ENCODE peak calls at places on chromosome 2, in six cellular contexts. H, E, P, J, D and T are unnamed samples.

GRCh38 chr2:40760071-40760666 is 308.3 kb upstream of the SLC8A1 start:
- DNase-seq in D (peak), E (no peak), J (peak), P (no peak), H (peak), T (no peak)

GRCh38 chr2:216633616-216634316 is 546 bp downstream of the IGFBP2 start:
- DNase-seq in J (peak), E (no peak), P (no peak), D (no peak), H (peak), T (no peak)

GRCh38 chr2:237618449-237618848 is 8.9 kb upstream of the LRRFIP1 start:
- DNase-seq in H (no peak), D (peak), P (no peak), J (no peak), E (no peak), T (no peak)

GRCh38 chr2:12005886-12006681 is 259.7 kb downstream of the LPIN1 start:
- DNase-seq in D (no peak), P (no peak), J (peak), H (no peak), E (no peak), T (no peak)

GRCh38 chr2:173590278-173590811 is 235.7 kb downstream of the CDCA7 start:
- DNase-seq in H (peak), E (peak), P (no peak), J (peak), D (peak), T (peak)

GRCh38 chr2:55899881-55900280 is 23.7 kb downstream of the EFEMP1 start:
- DNase-seq in P (no peak), D (peak), H (no peak), E (no peak), J (no peak), T (no peak)

GRCh38 chr2:70078384-70078783 is 8.9 kb upstream of the PCBP1 start:
- DNase-seq in H (no peak), D (no peak), E (no peak), P (no peak), J (no peak), T (no peak)

GRCh38 chr2:71905205-71905604 is 242.5 kb downstream of the CYP26B1 start:
- DNase-seq in P (no peak), H (no peak), D (no peak), J (no peak), E (no peak), T (no peak)

GRCh38 chr2:158999458-158999857 is 31.0 kb downstream of the TANC1 start:
- DNase-seq in E (no peak), H (no peak), D (peak), P (no peak), J (no peak), T (no peak)

GRCh38 chr2:55550368-55551102 is 31.0 kb downstream of the CFAP36 start:
- DNase-seq in J (no peak), E (no peak), D (peak), H (no peak), P (no peak), T (no peak)

GRCh38 chr2:26148501-26148900 is 24.4 kb upstream of the GAREM2 start:
- DNase-seq in P (no peak), H (no peak), D (peak), E (no peak), J (no peak), T (no peak)

GRCh38 chr2:168156661-168157060 is 90.7 kb downstream of the STK39 start:
- DNase-seq in P (no peak), E (no peak), D (peak), J (no peak), H (no peak), T (no peak)

GRCh38 chr2:100071350-100072043 is 70.9 kb downstream of the AFF3 start:
- DNase-seq in H (no peak), P (no peak), D (no peak), J (no peak), E (no peak), T (no peak)

GRCh38 chr2:18387479-18388206 is 172.8 kb downstream of the RDH14 start:
- DNase-seq in P (no peak), E (peak), J (peak), D (peak), H (peak), T (peak)

GRCh38 chr2:109452318-109453305 is 161.2 kb downstream of the SEPTIN10 start:
- DNase-seq in D (no peak), J (no peak), H (no peak), P (no peak), E (no peak), T (peak)

GRCh38 chr2:146994246-146994645 is 850.6 kb upstream of the ACVR2A start:
- DNase-seq in D (no peak), J (no peak), H (no peak), E (no peak), P (no peak), T (no peak)

GRCh38 chr2:64062840-64063239 is 43.6 kb upstream of the VPS54 start:
- DNase-seq in H (no peak), E (no peak), P (no peak), J (peak), D (peak), T (no peak)

GRCh38 chr2:236715511-236715961 is 145.9 kb downstream of the ACKR3 start:
- DNase-seq in D (no peak), J (no peak), E (peak), P (no peak), H (no peak), T (no peak)

GRCh38 chr2:235699576-235699975 is 205.7 kb downstream of the AGAP1 start:
- DNase-seq in P (no peak), J (no peak), H (no peak), D (no peak), E (no peak), T (no peak)

GRCh38 chr2:235577404-235578330 is 83.8 kb downstream of the AGAP1 start:
- DNase-seq in E (peak), D (peak), P (no peak), H (no peak), J (peak), T (no peak)

GRCh38 chr2:128342550-128342949 is 23.9 kb upstream of the HS6ST1 start:
- DNase-seq in E (no peak), H (no peak), D (no peak), P (no peak), J (no peak), T (no peak)

GRCh38 chr2:160522951-160523700 is 29.5 kb upstream of the RBMS1 start:
- DNase-seq in H (no peak), E (no peak), J (no peak), D (peak), P (no peak), T (no peak)

GRCh38 chr2:224584768-224585204 is 377 bp downstream of the CUL3 start:
- DNase-seq in E (peak), J (peak), D (no peak), P (peak), H (peak), T (peak)

GRCh38 chr2:68767031-68767961 is 32.7 kb downstream of the ARHGAP25 start:
- DNase-seq in J (no peak), D (no peak), E (no peak), H (no peak), P (no peak), T (peak)

GRCh38 chr2:183284606-183285005 is 160.4 kb downstream of the NUP35 start:
- DNase-seq in J (no peak), D (peak), H (no peak), E (no peak), P (no peak), T (no peak)

GRCh38 chr2:230654057-230654456 is 58.6 kb upstream of the CAB39 start:
- DNase-seq in H (no peak), D (no peak), P (no peak), E (no peak), J (no peak), T (no peak)

GRCh38 chr2:95348609-95349567 is 51.7 kb downstream of the KCNIP3 start:
- DNase-seq in P (no peak), H (no peak), D (peak), J (no peak), E (no peak), T (peak)

GRCh38 chr2:141946016-141946415 is 184.8 kb downstream of the LRP1B start:
- DNase-seq in H (no peak), P (no peak), E (no peak), J (no peak), D (no peak), T (no peak)

GRCh38 chr2:58899692-58900091 is 658.6 kb upstream of the FANCL start:
- DNase-seq in P (no peak), D (peak), J (no peak), H (no peak), E (no peak), T (no peak)

GRCh38 chr2:8285081-8285480 is 396.8 kb upstream of the ID2 start:
- DNase-seq in D (no peak), E (no peak), P (no peak), H (no peak), J (no peak), T (no peak)

GRCh38 chr2:8496079-8496478 is 185.8 kb upstream of the ID2 start:
- DNase-seq in D (no peak), J (no peak), P (no peak), E (no peak), H (no peak), T (no peak)

GRCh38 chr2:101989740-101990460 is 1.9 kb upstream of the IL1R2 start:
- DNase-seq in J (no peak), H (no peak), D (no peak), P (no peak), E (no peak), T (no peak)

GRCh38 chr2:101988541-101988940 is 3.2 kb upstream of the IL1R2 start:
- DNase-seq in E (no peak), J (no peak), H (no peak), D (no peak), P (no peak), T (no peak)

GRCh38 chr2:101993772-101994171 is 2.0 kb downstream of the IL1R2 start:
- DNase-seq in P (no peak), D (no peak), H (no peak), J (no peak), E (no peak), T (no peak)

GRCh38 chr2:101995019-101995418 is 3.3 kb downstream of the IL1R2 start:
- DNase-seq in P (no peak), H (no peak), E (no peak), D (no peak), J (no peak), T (no peak)

GRCh38 chr2:101991731-101992145 is at the start of gene IL1R2:
- DNase-seq in D (no peak), P (no peak), H (no peak), J (peak), E (peak), T (no peak)
- TF ChIP-seq POLR2A in D (no peak), P (no peak), H (no peak), J (peak), E (peak), T (no peak)

GRCh38 chr2:149579972-149580882 is 7.3 kb downstream of the MMADHC start:
- DNase-seq in J (no peak), H (no peak), P (no peak), D (peak), E (no peak), T (no peak)
- TF ChIP-seq POLR2A in J (no peak), H (no peak), P (no peak), D (no peak), E (no peak), T (no peak)

GRCh38 chr2:207630491-207630890 is 5.3 kb upstream of the METTL21A start:
- DNase-seq in P (no peak), E (no peak), H (no peak), J (no peak), D (no peak), T (no peak)

GRCh38 chr2:207621640-207622039 is 3.6 kb downstream of the METTL21A start:
- DNase-seq in P (no peak), H (no peak), D (no peak), J (no peak), E (no peak), T (no peak)

GRCh38 chr2:207624170-207625013 is 802 bp downstream of the METTL21A start:
- DNase-seq in D (peak), J (peak), P (peak), E (peak), H (peak), T (peak)

GRCh38 chr2:207629553-207629952 is 4.4 kb upstream of the METTL21A start:
- DNase-seq in E (no peak), H (no peak), J (no peak), D (no peak), P (no peak), T (no peak)

DNA sequence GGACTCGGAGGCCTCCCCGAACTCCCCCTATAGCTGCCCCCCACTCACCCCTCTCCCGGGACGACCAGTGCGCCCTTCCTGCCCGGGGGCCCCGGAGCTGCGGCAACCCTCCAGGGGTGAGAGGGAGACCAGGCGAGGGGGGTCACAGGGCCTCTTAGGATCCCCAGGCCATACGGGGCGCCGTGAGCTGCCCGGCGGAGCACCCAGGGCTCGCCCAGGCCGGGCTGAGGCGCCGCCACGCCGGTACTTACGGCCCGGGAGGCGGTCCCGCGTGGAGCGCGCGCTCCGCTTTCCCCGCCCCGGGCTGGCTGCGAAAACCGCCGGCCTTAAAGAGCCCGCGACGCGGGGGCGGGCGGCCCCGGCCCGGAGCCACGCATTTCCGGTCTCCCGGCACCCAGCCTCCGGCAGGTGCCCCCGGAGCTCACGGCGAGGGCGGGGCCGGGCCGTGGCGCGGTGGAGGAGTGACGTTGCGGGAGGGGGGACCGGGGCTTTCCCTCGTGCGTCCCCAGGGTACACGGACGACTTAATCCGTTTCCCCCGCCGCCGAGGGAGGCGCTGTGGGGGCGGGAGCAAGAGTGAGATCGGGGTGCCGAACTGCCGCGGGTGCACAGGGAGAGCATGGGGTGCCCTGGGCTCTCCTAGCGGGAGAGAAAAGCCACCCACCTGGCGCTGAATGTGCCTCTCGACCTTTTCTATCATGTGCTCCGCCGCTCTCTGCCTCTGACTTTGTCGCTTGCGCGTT is at the start of gene METTL21A:
- DNase-seq in P (peak), H (peak), J (peak), E (peak), D (peak), T (peak)
- TF ChIP-seq POLR2A in P (peak), H (peak), J (peak), E (peak), D (peak), T (peak)

GRCh38 chr2:53969285-53970094 is 1.3 kb downstream of the PSME4 start:
- DNase-seq in E (peak), D (peak), P (no peak), H (peak), J (no peak), T (no peak)

GRCh38 chr2:53970095-53970897 is 497 bp downstream of the PSME4 start:
- DNase-seq in E (peak), J (peak), D (peak), P (peak), H (peak), T (peak)

GRCh38 chr2:53964987-53965687 is 5.7 kb downstream of the PSME4 start:
- DNase-seq in D (no peak), J (no peak), H (no peak), E (no peak), P (no peak), T (no peak)

GRCh38 chr2:53970898-53971681 is at the start of gene PSME4:
- DNase-seq in E (peak), H (peak), J (peak), D (peak), P (peak), T (peak)
- TF ChIP-seq POLR2A in E (peak), H (peak), J (peak), D (peak), P (peak), T (peak)

GRCh38 chr2:20051518-20052228 is at the start of gene LAPTM4A:
- DNase-seq in H (peak), D (peak), J (peak), P (peak), E (peak), T (peak)
- TF ChIP-seq POLR2A in H (peak), D (peak), J (peak), P (peak), E (peak), T (peak)

DNA sequence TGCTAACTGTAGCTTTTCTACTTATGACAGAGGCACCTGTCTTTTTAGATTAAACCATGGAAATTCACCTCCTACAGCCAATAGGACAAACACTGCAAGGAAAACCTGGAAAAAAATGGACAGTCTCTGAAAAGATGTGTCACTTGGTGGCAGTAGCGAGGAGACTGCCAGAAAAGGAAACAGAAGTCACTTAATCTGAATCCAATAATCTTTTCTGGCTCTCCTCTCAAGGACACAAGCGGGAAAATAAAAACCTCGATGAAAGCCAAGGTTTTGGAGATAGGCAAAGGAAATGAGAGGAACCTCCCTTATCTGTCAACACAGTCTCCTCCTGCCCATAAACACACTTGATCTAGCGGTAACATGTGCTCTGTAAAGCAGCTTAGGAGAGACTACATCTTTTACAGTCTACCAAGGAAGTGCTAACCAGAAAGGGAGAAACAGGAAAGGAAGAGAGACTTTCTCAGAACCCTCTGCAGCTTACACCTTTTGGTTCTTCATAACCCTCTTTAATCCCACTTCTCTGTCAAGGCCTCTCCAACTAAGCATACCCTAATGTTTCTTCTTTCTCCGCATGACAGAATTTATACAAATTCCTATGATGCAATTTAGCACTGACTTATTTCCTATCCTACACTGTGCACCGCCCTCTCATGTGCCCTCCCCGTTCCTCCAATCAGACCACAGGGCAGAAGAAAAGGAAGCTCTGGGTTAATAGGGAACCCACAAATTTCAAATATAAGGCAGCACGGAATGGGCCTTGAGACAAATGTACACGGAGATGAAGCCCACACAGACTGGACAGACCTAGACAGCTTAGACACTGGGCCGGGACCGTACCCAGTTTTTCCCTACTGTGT is 52.8 kb downstream of the CLASP1 start:
- DNase-seq in E (no peak), J (peak), D (peak), P (no peak), H (peak), T (peak)
- TF ChIP-seq POLR2A in E (no peak), J (peak), D (no peak), P (no peak), H (no peak), T (no peak)